ENCODE peak calls at places on chromosomes 3 and 15, in six cellular contexts. W is IMR-90, D is H9, C is mesenchymal stem cell, Q is H1, V is trophoblast cell. M is an unnamed sample.
A peak's percentile ranks its signal among the peaks of the same experiment; 100 is the strongest.

GRCh38 chr3:162302983-162303624 is 806.5 kb downstream of the OTOL1 start:
- DNase-seq in W (peak; percentile 11), D (no peak), C (peak; percentile 52), Q (no peak), V (no peak), M (no peak)

GRCh38 chr3:32413845-32414526 is 22.3 kb downstream of the CMTM7 start:
- DNase-seq in W (no peak), D (no peak), C (no peak), Q (no peak), V (no peak), M (no peak)

GRCh38 chr15:56292546-56293316 is 49.1 kb upstream of the RFX7 start:
- DNase-seq in W (no peak), D (no peak), C (no peak), Q (no peak), V (peak; percentile 96), M (no peak)

GRCh38 chr3:111012388-111013248 is 59.0 kb upstream of the NECTIN3 start:
- DNase-seq in W (no peak), D (peak; percentile 54), C (peak; percentile 10), Q (no peak), V (peak; percentile 45), M (peak; percentile 9)

GRCh38 chr15:99123706-99124451 is 19.0 kb downstream of the SYNM start:
- DNase-seq in W (peak; percentile 96), D (peak; percentile 62), C (peak; percentile 99), Q (no peak), V (peak; percentile 56), M (peak; percentile 63)

GRCh38 chr3:170914212-170914611 is 5.8 kb upstream of the EIF5A2 start:
- DNase-seq in W (no peak), D (no peak), C (no peak), Q (no peak), V (no peak), M (no peak)

GRCh38 chr3:37768107-37768809 is 93.4 kb upstream of the CTDSPL start:
- DNase-seq in W (peak; percentile 37), D (no peak), C (peak; percentile 20), Q (no peak), V (peak; percentile 60), M (no peak)

GRCh38 chr3:123448503-123449091 is at the start of gene ADCY5:
- DNase-seq in W (no peak), D (peak; percentile 59), C (peak; percentile 5), Q (peak; percentile 76), V (peak; percentile 19), M (peak; percentile 18)

GRCh38 chr15:69663441-69663840 is 210.8 kb downstream of the RPLP1 start:
- DNase-seq in W (no peak), D (no peak), C (no peak), Q (no peak), V (no peak), M (no peak)

GRCh38 chr3:142896201-142896755 is 7.4 kb upstream of the PCOLCE2 start:
- DNase-seq in W (peak; percentile 57), D (no peak), C (peak; percentile 19), Q (no peak), V (peak; percentile 89), M (no peak)

GRCh38 chr3:127800508-127800907 is 21.8 kb downstream of the MGLL start:
- DNase-seq in W (peak; percentile 47), D (no peak), C (no peak), Q (no peak), V (no peak), M (no peak)

GRCh38 chr3:160038862-160039562 is 50.4 kb downstream of the IL12A start:
- DNase-seq in W (no peak), D (peak; percentile 54), C (peak; percentile 17), Q (peak; percentile 60), V (no peak), M (peak; percentile 8)

GRCh38 chr3:138349926-138350665 is 1.7 kb downstream of the MRAS start:
- DNase-seq in W (peak; percentile 37), D (no peak), C (peak; percentile 6), Q (no peak), V (peak; percentile 16), M (no peak)

GRCh38 chr15:65743637-65744252 is 48.3 kb downstream of the DENND4A start:
- DNase-seq in W (no peak), D (no peak), C (peak; percentile 8), Q (no peak), V (peak; percentile 79), M (no peak)

GRCh38 chr3:115254492-115255196 is 107.6 kb upstream of the ZBTB20 start:
- DNase-seq in W (no peak), D (peak; percentile 57), C (no peak), Q (no peak), V (peak; percentile 5), M (no peak)

GRCh38 chr3:65196663-65197062 is 508.9 kb upstream of the ADAMTS9 start:
- DNase-seq in W (no peak), D (no peak), C (no peak), Q (no peak), V (peak; percentile 64), M (no peak)

DNA sequence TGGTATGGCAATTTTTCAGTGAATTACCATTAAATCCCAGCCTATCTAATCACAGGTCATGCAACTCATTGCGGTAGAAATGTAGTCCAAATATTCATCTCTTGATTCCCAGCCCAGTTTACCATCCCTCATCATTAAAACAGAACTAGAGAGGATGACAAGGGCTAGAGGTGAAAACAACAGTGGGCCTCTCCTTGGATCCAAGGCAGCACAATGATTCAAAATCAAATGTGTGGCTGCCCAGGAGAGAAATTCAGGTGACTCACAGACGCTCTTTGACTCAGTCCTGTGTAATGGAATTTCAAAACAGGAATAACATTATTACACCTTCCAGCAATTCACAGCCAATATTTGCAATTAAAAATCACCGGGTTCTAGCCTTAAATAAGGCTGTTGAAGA is 246.5 kb downstream of the TBL1XR1 start:
- DNase-seq in W (peak; percentile 59), D (no peak), C (no peak), Q (no peak), V (peak; percentile 72), M (no peak)
- H3K9ac ChIP-seq in W (no peak overlapping the region), D (no peak overlapping the region), C (no peak overlapping the region), Q (no peak overlapping the region), V (no peak overlapping the region), M (no peak overlapping the region)

DNA sequence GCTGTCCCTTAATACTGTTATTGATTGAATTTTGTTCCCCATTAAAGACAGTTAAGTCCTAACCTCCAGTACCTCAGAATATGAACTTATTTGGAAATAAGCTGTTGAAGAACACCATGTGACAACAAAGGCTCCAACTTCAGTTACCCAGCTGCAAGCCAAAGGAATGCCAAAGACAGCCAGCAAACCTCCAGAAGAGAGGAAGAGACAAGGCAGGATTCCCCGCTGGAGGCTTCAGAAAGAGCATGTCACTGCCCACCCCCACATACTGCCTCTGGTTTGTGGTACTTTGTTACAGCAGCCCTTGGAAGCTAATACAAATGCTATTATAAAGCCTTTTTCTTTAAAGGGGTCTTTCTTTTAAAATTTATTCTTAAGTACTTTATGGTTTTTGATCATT is 18.4 kb upstream of the NEK10 start:
- DNase-seq in W (peak; percentile 13), D (no peak), C (peak; percentile 18), Q (no peak), V (no peak), M (no peak)
- H3K14ac ChIP-seq in W (no peak overlapping the region), D (no peak overlapping the region), C (no peak overlapping the region), Q (no peak overlapping the region), V (no peak overlapping the region), M (no peak overlapping the region)

DNA sequence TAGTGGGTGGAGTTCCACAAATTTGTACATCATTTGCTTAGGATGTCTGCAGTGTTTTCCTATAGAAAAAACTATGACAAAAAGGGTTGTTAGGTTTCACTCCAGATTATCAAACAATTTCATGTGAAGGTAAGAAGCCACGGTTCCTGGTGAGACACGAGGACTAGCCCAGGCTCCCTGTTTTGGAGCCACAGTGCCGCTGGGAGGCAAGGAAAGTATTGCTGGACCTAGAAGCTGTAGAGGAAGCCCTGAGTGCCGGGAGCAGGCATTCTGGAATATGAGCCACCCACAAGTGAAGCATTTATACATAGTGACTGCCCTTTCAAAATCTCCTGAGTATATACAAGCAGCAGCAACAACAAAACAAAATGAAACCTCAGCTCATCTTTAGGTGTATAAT is 142.0 kb downstream of the GABRB3 start:
- DNase-seq in W (no peak), D (no peak), C (no peak), Q (no peak), V (no peak), M (no peak)
- H3K4ac ChIP-seq in W (no peak overlapping the region), D (no peak overlapping the region), C (no peak overlapping the region), Q (no peak overlapping the region), V (no peak overlapping the region), M (no peak overlapping the region)

GRCh38 chr3:186214670-186215069 is 105.8 kb upstream of the ETV5 start:
- DNase-seq in W (no peak), D (no peak), C (no peak), Q (no peak), V (no peak), M (no peak)
- H3K9ac ChIP-seq in W (no peak overlapping the region), D (no peak overlapping the region), C (no peak overlapping the region), Q (no peak overlapping the region), V (no peak overlapping the region), M (no peak overlapping the region)

GRCh38 chr3:12369598-12369997 is 80.7 kb downstream of the PPARG start:
- DNase-seq in W (no peak), D (no peak), C (no peak), Q (no peak), V (peak; percentile 25), M (no peak)

GRCh38 chr3:12363397-12364195 is 74.7 kb downstream of the PPARG start:
- DNase-seq in W (no peak), D (no peak), C (peak; percentile 45), Q (no peak), V (no peak), M (no peak)

GRCh38 chr3:12370758-12371157 is 81.9 kb downstream of the PPARG start:
- DNase-seq in W (peak; percentile 36), D (peak; percentile 28), C (peak; percentile 48), Q (no peak), V (no peak), M (no peak)

GRCh38 chr3:12369029-12369428 is 80.2 kb downstream of the PPARG start:
- DNase-seq in W (no peak), D (no peak), C (no peak), Q (no peak), V (peak; percentile 69), M (no peak)

GRCh38 chr3:12367346-12367745 is 78.5 kb downstream of the PPARG start:
- DNase-seq in W (no peak), D (no peak), C (no peak), Q (no peak), V (peak; percentile 65), M (no peak)
- H3K14ac ChIP-seq in W (no peak overlapping the region), D (no peak overlapping the region), C (no peak overlapping the region), Q (no peak overlapping the region), V (no peak overlapping the region), M (no peak overlapping the region)

DNA sequence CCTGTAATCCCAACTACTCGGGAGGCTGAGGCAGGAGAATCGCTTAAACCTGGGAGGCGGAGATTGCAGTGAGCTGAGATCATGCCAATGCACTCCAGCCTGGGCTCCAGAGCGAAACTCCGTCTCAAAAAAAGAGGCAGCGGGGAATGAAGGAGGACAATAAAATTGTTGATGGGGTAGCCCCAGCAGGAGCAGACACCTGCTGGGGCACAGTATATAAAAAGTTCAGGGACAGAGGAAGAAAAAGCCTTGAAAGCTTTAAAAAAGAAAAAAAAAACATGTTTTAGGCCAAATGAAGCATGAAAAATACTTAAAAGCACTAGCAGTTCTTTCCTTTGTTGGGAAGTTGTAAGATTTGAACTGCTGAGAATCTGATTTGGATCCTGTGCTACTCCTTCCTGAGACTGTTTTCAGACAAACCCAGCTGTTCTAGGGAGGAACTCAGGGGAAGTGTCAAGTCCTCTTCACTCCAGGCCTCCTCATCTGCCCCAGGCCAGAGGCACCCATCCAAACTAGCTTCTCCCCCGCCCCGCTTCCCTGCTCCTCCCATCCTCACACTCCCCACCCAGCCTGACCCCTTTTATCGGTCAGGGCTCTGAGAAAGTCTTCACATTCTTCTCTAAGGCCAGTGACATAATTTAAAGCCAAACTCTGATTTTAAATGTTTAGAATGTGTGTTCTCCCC is 5.0 kb downstream of the IL17RD start:
- DNase-seq in W (no peak), D (peak; percentile 74), C (no peak), Q (no peak), V (no peak), M (no peak)
- H3K4ac ChIP-seq in W (no peak overlapping the region), D (no peak overlapping the region), C (no peak overlapping the region), Q (no peak overlapping the region), V (no peak overlapping the region), M (no peak overlapping the region)

M was measured in neuronal stem cell.